ENCODE peak calls at places on chromosomes 13 and 19, in four cellular contexts. D, U, V and Q are unnamed samples.
A peak's percentile ranks its signal among the peaks of the same experiment; 100 is the strongest.

GRCh38 chr19:30119180-30119920 is 177.3 kb downstream of the URI1 start:
- DNase-seq in D (no peak), U (peak; percentile 64), V (no peak), Q (no peak)

GRCh38 chr19:6086081-6086858 is 24.0 kb downstream of the RFX2 start:
- DNase-seq in D (peak; percentile 71), U (no peak), V (no peak), Q (no peak)

GRCh38 chr13:54029720-54030119 is 1001.1 kb downstream of the OLFM4 start:
- DNase-seq in D (no peak), V (no peak), U (no peak), Q (no peak)

GRCh38 chr13:39263033-39263432 is 224.8 kb downstream of the NHLRC3 start:
- DNase-seq in V (peak; percentile 17), D (peak; percentile 23), U (peak; percentile 52), Q (peak; percentile 23)

GRCh38 chr19:3098515-3099346 is 4.6 kb downstream of the GNA11 start:
- DNase-seq in D (peak; percentile 23), U (no peak), V (no peak), Q (no peak)

GRCh38 chr13:101289764-101290163 is 126.5 kb downstream of the NALCN start:
- DNase-seq in D (peak; percentile 75), U (peak; percentile 79), V (peak; percentile 11), Q (no peak)

GRCh38 chr13:42007844-42008243 is 40.6 kb upstream of the DGKH start:
- DNase-seq in D (peak; percentile 79), V (no peak), U (no peak), Q (no peak)

GRCh38 chr13:46149272-46150133 is 32.5 kb downstream of the LCP1 start:
- DNase-seq in U (no peak), V (no peak), D (peak; percentile 12), Q (no peak)

GRCh38 chr13:49046534-49046933 is 70.8 kb downstream of the FNDC3A start:
- DNase-seq in U (no peak), V (no peak), D (peak; percentile 29), Q (no peak)

GRCh38 chr13:84605927-84606326 is 723.7 kb upstream of the SLITRK1 start:
- DNase-seq in U (no peak), V (no peak), D (no peak), Q (no peak)

GRCh38 chr13:84607614-84608013 is 725.3 kb upstream of the SLITRK1 start:
- DNase-seq in U (no peak), V (no peak), D (peak; percentile 75), Q (no peak)

GRCh38 chr13:84606616-84607015 is 724.3 kb upstream of the SLITRK1 start:
- DNase-seq in U (no peak), V (no peak), D (no peak), Q (no peak)

GRCh38 chr13:84609716-84610115 is 727.4 kb upstream of the SLITRK1 start:
- DNase-seq in D (peak; percentile 70), V (peak; percentile 1), U (no peak), Q (no peak)
- TF ChIP-seq SMC3 in D (no peak), V (no peak), U (no peak), Q (no peak)

GRCh38 chr19:18633321-18633720 is 3.5 kb upstream of the KLHL26 start:
- DNase-seq in D (no peak), V (no peak), U (peak; percentile 50), Q (no peak)
- TF ChIP-seq SMC3 in D (no peak), V (no peak), U (no peak), Q (no peak)

GRCh38 chr19:17481986-17482385 is 11.7 kb downstream of the SLC27A1 start:
- DNase-seq in V (no peak), U (no peak), D (no peak), Q (no peak)

GRCh38 chr19:17486545-17486944 is 16.2 kb downstream of the SLC27A1 start:
- DNase-seq in U (no peak), D (no peak), V (no peak), Q (no peak)

GRCh38 chr19:17483605-17484002 is 13.3 kb downstream of the SLC27A1 start:
- DNase-seq in U (peak; percentile 5), D (no peak), V (no peak), Q (no peak)

GRCh38 chr19:17482877-17483604 is 12.7 kb downstream of the SLC27A1 start:
- DNase-seq in V (no peak), U (peak; percentile 6), D (no peak), Q (no peak)

DNA sequence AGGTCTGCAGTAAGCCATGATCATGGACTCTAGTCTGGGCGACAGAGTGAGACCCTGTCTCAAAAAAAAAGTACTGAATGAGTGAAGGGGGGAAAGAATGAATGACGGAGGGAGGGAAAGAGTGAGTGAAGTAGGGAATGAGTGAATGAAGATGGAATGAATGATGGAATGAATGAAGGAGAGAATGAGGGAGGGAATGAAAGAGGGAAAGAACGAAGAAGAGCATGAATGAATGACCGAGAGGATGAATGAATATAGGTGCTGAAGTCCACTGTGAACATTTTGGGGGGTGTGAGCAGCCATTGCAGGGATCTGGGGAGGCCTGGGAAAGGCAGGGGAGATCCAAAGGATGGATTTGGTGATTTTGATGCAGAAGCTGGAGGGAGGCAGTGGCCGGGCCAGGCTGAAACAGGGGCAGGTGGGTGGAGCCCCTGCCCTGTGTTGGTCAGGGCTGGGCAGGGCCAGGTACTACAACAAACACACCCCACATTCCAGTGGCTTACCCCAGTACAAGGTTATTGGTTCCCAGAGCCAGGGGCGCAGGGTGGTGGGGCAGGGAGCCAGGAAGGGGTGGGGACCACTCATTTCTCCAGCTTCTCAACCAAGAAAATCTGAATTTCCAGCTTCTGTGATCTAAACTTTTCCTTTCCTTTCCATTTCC is 14.3 kb downstream of the SLC27A1 start:
- DNase-seq in D (no peak), V (no peak), U (peak; percentile 4), Q (no peak)
- TF ChIP-seq SMC3 in D (no peak), V (no peak), U (no peak), Q (no peak)

DNA sequence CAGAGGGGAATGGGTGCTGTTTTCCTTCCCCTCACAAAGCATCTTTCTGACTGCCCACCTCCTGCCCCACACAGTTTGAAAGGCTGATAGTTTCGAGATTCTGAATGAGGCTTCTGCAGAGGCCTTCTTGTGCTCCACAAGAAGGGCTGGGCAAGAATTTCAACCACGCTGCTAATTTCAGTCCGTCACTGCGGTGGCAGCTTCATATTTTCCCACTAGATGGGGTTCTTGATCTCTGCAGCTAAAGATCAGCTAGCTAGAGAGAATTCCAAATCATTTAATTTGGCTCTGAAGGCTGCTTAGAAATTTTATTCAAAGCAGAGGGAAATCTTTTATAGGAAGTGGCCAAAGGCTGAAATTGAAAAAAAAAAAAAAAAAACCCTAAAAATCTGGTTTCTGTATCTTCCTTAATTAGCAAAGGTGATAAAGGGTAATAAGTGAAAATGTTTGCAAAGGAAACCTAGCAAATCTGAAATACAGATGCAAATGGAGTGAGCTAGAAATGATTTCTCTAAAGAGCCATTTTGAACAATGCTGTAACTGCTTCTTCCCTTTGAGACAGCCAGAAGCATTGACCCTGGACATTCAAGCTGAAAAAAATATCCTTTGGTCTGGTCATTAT is 38.0 kb upstream of the C13orf42 start:
- DNase-seq in D (peak; percentile 45), V (peak; percentile 40), U (peak; percentile 69), Q (no peak)
- TF ChIP-seq SMC3 in D (peak; percentile 52), V (peak; percentile 44), U (peak; percentile 89), Q (peak; percentile 39)

DNA sequence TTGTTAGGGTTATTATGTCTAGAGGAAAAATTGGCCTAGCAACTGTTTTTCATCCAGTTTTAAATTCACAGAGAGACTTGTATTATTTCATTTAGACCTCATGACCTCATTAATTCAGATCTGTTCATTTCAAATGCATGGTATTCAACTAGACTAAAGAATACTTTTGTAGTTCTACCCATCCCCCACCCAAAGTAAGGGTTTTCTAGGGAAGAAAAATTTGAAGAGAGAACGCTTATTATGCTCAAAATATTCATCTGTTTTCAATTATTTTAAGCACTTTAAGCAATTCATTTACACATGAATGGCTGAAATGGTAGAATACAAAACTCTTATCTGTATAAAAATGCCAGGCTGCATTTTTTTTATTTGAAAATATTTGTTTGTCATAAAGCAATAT is 1781.8 kb upstream of the MIR17HG start:
- DNase-seq in D (no peak), U (no peak), V (no peak), Q (no peak)
- TF ChIP-seq SMC3 in D (no peak), U (no peak), V (no peak), Q (no peak)

GRCh38 chr19:34220472-34221063 is 33.8 kb upstream of the GARRE1 start:
- DNase-seq in D (peak; percentile 53), U (peak; percentile 67), V (peak; percentile 88), Q (peak; percentile 67)
- TF ChIP-seq SMC3 in D (peak; percentile 47), U (peak; percentile 37), V (peak; percentile 73), Q (peak; percentile 47)

GRCh38 chr19:10471909-10472308 is 31.2 kb downstream of the KEAP1 start:
- DNase-seq in V (peak; percentile 62), U (peak; percentile 65), D (peak; percentile 47), Q (peak; percentile 54)
- TF ChIP-seq SMC3 in V (peak; percentile 25), U (peak; percentile 45), D (peak; percentile 12), Q (no peak)

DNA sequence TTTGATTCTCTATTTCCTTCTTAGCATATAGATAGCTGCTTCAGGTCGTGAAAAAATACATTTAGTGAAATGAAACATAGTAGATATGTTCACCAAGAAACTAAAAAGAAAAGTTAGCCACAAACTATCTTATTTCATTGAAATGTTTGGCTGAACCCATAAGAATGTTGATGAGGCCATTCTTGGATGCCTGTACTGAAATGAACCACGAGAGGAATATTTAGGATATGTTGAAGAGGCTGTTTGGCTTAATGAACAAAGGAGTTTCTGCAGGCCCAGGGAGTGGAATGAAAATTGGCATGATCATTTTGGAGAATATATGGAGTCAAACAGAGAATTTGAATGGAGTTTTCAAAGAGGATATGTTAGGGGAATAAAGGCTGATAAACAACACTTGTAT is 36.2 kb downstream of the KL start:
- DNase-seq in V (no peak), D (peak; percentile 53), U (no peak), Q (no peak)
- TF ChIP-seq SMC3 in V (no peak), D (no peak), U (no peak), Q (no peak)

GRCh38 chr13:30113983-30114491 is 193.3 kb downstream of the KATNAL1 start:
- DNase-seq in V (no peak), D (no peak), U (no peak), Q (peak; percentile 12)
- TF ChIP-seq SMC3 in V (no peak), D (no peak), U (no peak), Q (no peak)

DNA sequence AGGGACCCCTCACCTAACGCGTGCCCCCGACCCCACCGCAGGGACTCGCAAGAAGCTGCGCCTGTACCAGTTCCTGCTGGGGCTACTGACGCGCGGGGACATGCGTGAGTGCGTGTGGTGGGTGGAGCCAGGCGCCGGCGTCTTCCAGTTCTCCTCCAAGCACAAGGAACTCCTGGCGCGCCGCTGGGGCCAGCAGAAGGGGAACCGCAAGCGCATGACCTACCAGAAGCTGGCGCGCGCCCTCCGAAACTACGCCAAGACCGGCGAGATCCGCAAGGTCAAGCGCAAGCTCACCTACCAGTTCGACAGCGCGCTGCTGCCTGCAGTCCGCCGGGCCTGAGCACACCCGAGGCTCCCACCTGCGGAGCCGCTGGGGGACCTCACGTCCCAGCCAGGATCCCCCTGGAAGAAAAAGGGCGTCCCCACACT is 4.7 kb upstream of the MYBPC2 start:
- DNase-seq in U (no peak), D (peak; percentile 69), V (no peak), Q (no peak)
- TF ChIP-seq SMC3 in U (no peak), D (no peak), V (no peak), Q (no peak)